ENCODE peak calls at places on chromosomes 7 and 10, in eight cellular contexts. H, L, O, T, Q, W, Z and I are unnamed samples.

GRCh38 chr7:131878777-131879176 is 322.3 kb upstream of the PODXL start:
- DNase-seq in H (no peak), L (no peak), O (no peak), T (no peak), Q (no peak), W (no peak), Z (no peak), I (no peak)

GRCh38 chr7:22482476-22482875 is 17.5 kb downstream of the STEAP1B start:
- DNase-seq in H (no peak), L (no peak), O (no peak), T (no peak), Q (no peak), W (no peak), Z (no peak), I (no peak)

GRCh38 chr7:39946693-39947092 is 3.4 kb upstream of the CDK13 start:
- DNase-seq in H (no peak), L (no peak), O (no peak), T (no peak), Q (no peak), W (no peak), Z (no peak), I (no peak)

GRCh38 chr7:36277247-36277542 is 112.5 kb upstream of the ANLN start:
- DNase-seq in H (no peak), L (no peak), O (no peak), T (no peak), Q (no peak), W (no peak), Z (peak; percentile 36), I (no peak)

GRCh38 chr7:134739362-134739761 is 40.1 kb upstream of the CALD1 start:
- DNase-seq in H (no peak), L (no peak), O (no peak), T (no peak), Q (no peak), W (no peak), Z (no peak), I (no peak)

GRCh38 chr10:97366572-97366971 is 32.0 kb upstream of the FRAT2 start:
- DNase-seq in H (no peak), L (no peak), O (no peak), T (no peak), Q (no peak), W (no peak), Z (no peak), I (no peak)

GRCh38 chr7:81704595-81704994 is 65.3 kb downstream of the HGF start:
- DNase-seq in H (no peak), L (no peak), O (no peak), T (no peak), Q (no peak), W (peak; percentile 76), Z (no peak), I (no peak)

GRCh38 chr7:117087639-117088396 is 134.5 kb downstream of the ST7 start:
- DNase-seq in H (no peak), L (no peak), O (no peak), T (no peak), Q (no peak), W (no peak), Z (no peak), I (no peak)

GRCh38 chr7:128902761-128903585 is 7.5 kb downstream of the KCP start:
- DNase-seq in H (no peak), L (peak; percentile 25), O (no peak), T (no peak), Q (no peak), W (peak; percentile 52), Z (no peak), I (peak; percentile 9)

GRCh38 chr7:5695709-5696345 is 85.6 kb downstream of the RNF216 start:
- DNase-seq in H (no peak), L (no peak), O (no peak), T (no peak), Q (peak; percentile 64), W (no peak), Z (no peak), I (no peak)

GRCh38 chr7:106721816-106722785 is 61.1 kb upstream of the CCDC71L start:
- DNase-seq in H (no peak), L (no peak), O (no peak), T (no peak), Q (no peak), W (no peak), Z (no peak), I (no peak)

GRCh38 chr10:63105811-63106755 is 27.0 kb upstream of the NRBF2 start:
- DNase-seq in H (no peak), L (peak; percentile 92), O (no peak), T (no peak), Q (peak; percentile 59), W (no peak), Z (no peak), I (no peak)

GRCh38 chr7:157176771-157177170 is 38.0 kb downstream of the UBE3C start:
- DNase-seq in H (no peak), L (peak; percentile 10), O (no peak), T (no peak), Q (no peak), W (no peak), Z (no peak), I (no peak)

GRCh38 chr10:15897282-15897681 is 37.0 kb upstream of the MINDY3 start:
- DNase-seq in H (no peak), L (peak; percentile 26), O (no peak), T (no peak), Q (no peak), W (no peak), Z (no peak), I (no peak)

GRCh38 chr10:67663449-67664087 is 32.4 kb downstream of the CTNNA3 start:
- DNase-seq in H (no peak), L (no peak), O (no peak), T (no peak), Q (peak; percentile 72), W (no peak), Z (no peak), I (no peak)

GRCh38 chr7:157271991-157272324 is 64.8 kb upstream of the DNAJB6 start:
- DNase-seq in H (peak; percentile 43), L (peak; percentile 58), O (no peak), T (no peak), Q (peak; percentile 88), W (no peak), Z (peak; percentile 86), I (peak; percentile 57)

GRCh38 chr10:80441831-80442230 is 12.3 kb upstream of the TSPAN14 start:
- DNase-seq in H (no peak), L (no peak), O (no peak), T (no peak), Q (no peak), W (no peak), Z (no peak), I (no peak)

GRCh38 chr10:80444124-80444523 is 10.0 kb upstream of the TSPAN14 start:
- DNase-seq in H (no peak), L (no peak), O (no peak), T (no peak), Q (no peak), W (no peak), Z (no peak), I (no peak)

GRCh38 chr10:80444646-80445319 is 9.3 kb upstream of the TSPAN14 start:
- DNase-seq in H (peak; percentile 82), L (no peak), O (peak; percentile 78), T (no peak), Q (peak; percentile 77), W (peak; percentile 45), Z (peak; percentile 58), I (peak; percentile 69)

GRCh38 chr10:80443531-80443974 is 10.6 kb upstream of the TSPAN14 start:
- DNase-seq in H (no peak), L (no peak), O (peak; percentile 63), T (no peak), Q (no peak), W (no peak), Z (peak; percentile 41), I (no peak)

GRCh38 chr10:80442879-80443278 is 11.2 kb upstream of the TSPAN14 start:
- DNase-seq in H (no peak), L (no peak), O (no peak), T (no peak), Q (no peak), W (no peak), Z (no peak), I (no peak)
- TF ChIP-seq CTCF in H (no peak), L (no peak), O (no peak), T (no peak), Q (no peak), W (no peak), Z (no peak), I (no peak)

DNA sequence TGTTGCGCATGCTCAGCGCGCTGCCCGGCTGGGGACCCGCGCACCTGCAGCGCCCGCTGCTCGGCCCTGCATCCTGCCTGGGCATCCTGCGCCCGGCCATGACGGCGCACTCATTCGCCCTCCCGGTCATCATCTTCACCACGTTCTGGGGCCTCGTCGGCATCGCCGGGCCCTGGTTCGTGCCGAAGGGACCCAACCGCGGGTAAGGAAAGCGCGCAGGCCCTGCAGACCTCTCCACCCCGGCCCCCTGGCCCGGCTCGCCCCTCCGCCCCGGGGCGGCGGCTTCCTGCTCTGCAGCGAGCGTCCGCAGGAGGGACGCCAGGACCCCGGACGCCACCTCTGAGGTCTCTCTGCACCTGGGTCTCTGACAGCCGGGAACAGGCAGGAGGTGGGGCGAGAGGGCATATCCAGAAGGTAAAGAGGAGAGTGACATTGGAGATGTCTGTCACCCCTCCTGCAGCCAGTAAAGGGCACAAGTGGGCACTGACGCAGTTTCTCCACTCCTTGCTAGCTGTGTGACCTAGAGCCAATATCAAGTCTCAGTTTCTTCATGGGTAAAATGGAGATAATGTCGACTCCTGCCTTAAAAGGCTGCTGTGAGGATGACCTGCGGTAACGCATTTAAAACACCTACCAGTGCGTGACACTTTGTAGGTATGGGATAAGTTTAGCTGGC is at the start of gene ATP6V0E2:
- DNase-seq in H (no peak), L (peak; percentile 4), O (no peak), T (no peak), Q (no peak), W (no peak), Z (no peak), I (no peak)
- TF ChIP-seq CTCF in H (no peak), L (no peak), O (no peak), T (no peak), Q (no peak), W (no peak), Z (peak; percentile 23), I (no peak)

DNA sequence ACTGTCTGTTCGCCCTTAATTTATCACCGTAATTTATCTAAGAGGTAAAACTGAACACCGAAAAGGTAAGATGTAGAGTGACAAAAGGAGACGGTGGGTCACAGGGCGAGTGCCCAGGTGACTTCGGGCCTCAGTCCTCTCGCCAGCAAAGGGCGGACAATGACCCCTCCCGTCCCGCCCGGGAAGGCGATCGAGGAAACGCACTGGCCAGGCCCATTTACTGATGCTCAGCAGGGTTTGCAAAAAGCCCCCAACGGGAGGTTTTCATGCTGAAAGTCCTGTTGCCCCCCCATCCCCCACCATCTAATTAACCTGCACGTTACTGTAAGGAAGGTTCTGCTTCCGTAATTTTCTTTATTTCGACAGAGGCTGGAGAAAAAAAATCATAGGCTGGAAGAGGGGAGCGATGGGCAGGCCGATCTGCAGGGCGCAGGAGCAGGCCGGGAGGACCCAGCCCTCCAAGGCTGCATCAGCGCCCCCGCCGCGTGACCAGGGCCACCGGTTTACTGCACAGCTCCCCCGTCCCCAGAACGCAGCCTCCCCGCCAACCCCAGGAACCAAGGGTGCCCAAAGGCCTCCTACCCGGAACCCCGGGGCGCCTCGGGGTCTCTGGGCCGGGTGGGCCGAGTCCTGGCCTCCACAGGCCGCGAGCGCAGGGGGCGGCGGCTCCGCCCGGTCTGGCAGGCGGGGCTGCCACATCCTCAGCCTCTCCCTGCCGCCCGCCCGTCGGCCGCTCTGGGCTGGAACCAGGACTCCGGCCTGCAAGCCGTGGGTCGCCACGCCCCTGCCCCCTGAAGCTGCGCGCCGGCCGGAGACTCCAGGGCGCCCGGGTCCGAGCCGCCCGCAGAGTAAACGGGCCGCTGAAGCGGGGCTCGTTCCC is 637 bp downstream of the OAT start:
- DNase-seq in H (peak; percentile 77), L (peak; percentile 25), O (peak; percentile 8), T (peak; percentile 54), Q (peak; percentile 84), W (no peak), Z (peak; percentile 16), I (peak; percentile 40)
- TF ChIP-seq CTCF in H (no peak), L (no peak), O (no peak), T (no peak), Q (no peak), W (no peak), Z (peak; percentile 26), I (no peak)

GRCh38 chr10:44962870-44963738 is 3.5 kb downstream of the RASSF4 start:
- DNase-seq in H (no peak), L (no peak), O (peak; percentile 65), T (no peak), Q (peak; percentile 85), W (no peak), Z (peak; percentile 61), I (peak; percentile 4)
- TF ChIP-seq CTCF in H (no peak), L (peak; percentile 39), O (peak; percentile 33), T (no peak), Q (peak; percentile 54), W (peak; percentile 54), Z (peak; percentile 36), I (peak; percentile 29)